ENCODE peak calls at places on chromosome 14, in eight cellular contexts. W, O, Z, P, L, E, U and F are unnamed samples.

GRCh38 chr14:80215756-80216581 is 4.7 kb upstream of the DIO2 start:
- DNase-seq in W (no peak), O (peak), Z (no peak), P (no peak), L (no peak), E (no peak), U (peak), F (no peak)

GRCh38 chr14:101917413-101918124 is 46.8 kb upstream of the DYNC1H1 start:
- DNase-seq in W (no peak), O (no peak), Z (no peak), P (no peak), L (no peak), E (no peak), U (no peak), F (no peak)

GRCh38 chr14:88568196-88568595 is 5.4 kb downstream of the ZC3H14 start:
- DNase-seq in W (no peak), O (no peak), Z (no peak), P (no peak), L (no peak), E (no peak), U (no peak), F (no peak)

GRCh38 chr14:74551431-74551830 is 57.9 kb downstream of the ISCA2 start:
- DNase-seq in W (no peak), O (no peak), Z (no peak), P (no peak), L (no peak), E (no peak), U (no peak), F (no peak)

GRCh38 chr14:50605776-50606175 is 45.8 kb downstream of the ATL1 start:
- DNase-seq in W (no peak), O (peak), Z (no peak), P (no peak), L (no peak), E (no peak), U (no peak), F (no peak)

GRCh38 chr14:83541147-83541546 is 1988.8 kb upstream of the FLRT2 start:
- DNase-seq in W (no peak), O (no peak), Z (no peak), P (no peak), L (no peak), E (no peak), U (no peak), F (no peak)

GRCh38 chr14:89425931-89426330 is 8.9 kb upstream of the FOXN3 start:
- DNase-seq in W (peak), O (peak), Z (no peak), P (peak), L (no peak), E (no peak), U (no peak), F (no peak)

GRCh38 chr14:36509056-36509917 is 10.7 kb downstream of the NKX2-1 start:
- DNase-seq in W (no peak), O (no peak), Z (no peak), P (no peak), L (no peak), E (no peak), U (no peak), F (no peak)

GRCh38 chr14:104229621-104230041 is 91.2 kb downstream of the KIF26A start:
- DNase-seq in W (no peak), O (no peak), Z (no peak), P (no peak), L (no peak), E (no peak), U (peak), F (no peak)

GRCh38 chr14:45085004-45085403 is 1.1 kb downstream of the PRPF39 start:
- DNase-seq in W (peak), O (peak), Z (no peak), P (no peak), L (no peak), E (no peak), U (no peak), F (no peak)

GRCh38 chr14:105525861-105526780 is at the start of gene TMEM121:
- DNase-seq in W (peak), O (no peak), Z (peak), P (no peak), L (no peak), E (no peak), U (no peak), F (peak)

GRCh38 chr14:30355431-30355913 is 203.5 kb upstream of the G2E3 start:
- DNase-seq in W (peak), O (no peak), Z (no peak), P (no peak), L (no peak), E (no peak), U (no peak), F (peak)

GRCh38 chr14:90017371-90017770 is 44.4 kb upstream of the KCNK13 start:
- DNase-seq in W (no peak), O (peak), Z (no peak), P (no peak), L (no peak), E (no peak), U (no peak), F (no peak)

GRCh38 chr14:78131201-78131600 is 39.0 kb upstream of the NRXN3 start:
- DNase-seq in W (no peak), O (no peak), Z (no peak), P (no peak), L (no peak), E (no peak), U (no peak), F (no peak)

GRCh38 chr14:65210118-65210826 is 108.0 kb upstream of the MAX start:
- DNase-seq in W (peak), O (peak), Z (no peak), P (no peak), L (no peak), E (no peak), U (no peak), F (no peak)

GRCh38 chr14:103871596-103872480 is 24.5 kb upstream of the PPP1R13B start:
- DNase-seq in W (peak), O (no peak), Z (no peak), P (no peak), L (peak), E (no peak), U (peak), F (peak)

GRCh38 chr14:72024043-72024407 is 91.8 kb downstream of the RGS6 start:
- DNase-seq in W (peak), O (peak), Z (no peak), P (no peak), L (peak), E (no peak), U (peak), F (peak)

GRCh38 chr14:49852351-49853157 is at the start of gene NEMF:
- DNase-seq in W (peak), O (peak), Z (peak), P (peak), L (peak), E (peak), U (peak), F (peak)

GRCh38 chr14:104709387-104710019 is 14.5 kb upstream of the ADSS1 start:
- DNase-seq in W (no peak), O (no peak), Z (no peak), P (no peak), L (no peak), E (no peak), U (no peak), F (no peak)

GRCh38 chr14:74437654-74438053 is 11.6 kb upstream of the SYNDIG1L start:
- DNase-seq in W (no peak), O (no peak), Z (no peak), P (no peak), L (no peak), E (no peak), U (no peak), F (no peak)

GRCh38 chr14:65073605-65074201 is 28.6 kb downstream of the MAX start:
- DNase-seq in W (no peak), O (no peak), Z (no peak), P (no peak), L (no peak), E (no peak), U (peak), F (no peak)

GRCh38 chr14:35927727-35928126 is 101.6 kb downstream of the BRMS1L start:
- DNase-seq in W (no peak), O (no peak), Z (no peak), P (no peak), L (no peak), E (no peak), U (no peak), F (no peak)

GRCh38 chr14:52960627-52961026 is 9.8 kb upstream of the FERMT2 start:
- DNase-seq in W (peak), O (no peak), Z (no peak), P (no peak), L (no peak), E (no peak), U (no peak), F (no peak)

GRCh38 chr14:93970967-93971634 is 5.3 kb downstream of the ASB2 start:
- DNase-seq in W (peak), O (no peak), Z (no peak), P (no peak), L (peak), E (no peak), U (peak), F (peak)

GRCh38 chr14:59870277-59871165 is at the start of gene RTN1:
- DNase-seq in W (peak), O (peak), Z (peak), P (no peak), L (no peak), E (peak), U (peak), F (peak)

GRCh38 chr14:92973798-92974372 is 50.9 kb downstream of the CHGA start:
- DNase-seq in W (no peak), O (peak), Z (no peak), P (no peak), L (no peak), E (no peak), U (no peak), F (no peak)

GRCh38 chr14:59154383-59154782 is 34.1 kb upstream of the DAAM1 start:
- DNase-seq in W (peak), O (no peak), Z (no peak), P (no peak), L (no peak), E (no peak), U (no peak), F (no peak)

GRCh38 chr14:39265032-39265431 is 31.3 kb downstream of the MIA2 start:
- DNase-seq in W (no peak), O (peak), Z (no peak), P (no peak), L (no peak), E (no peak), U (no peak), F (no peak)

GRCh38 chr14:72726444-72726843 is 167.5 kb downstream of the DPF3 start:
- DNase-seq in W (no peak), O (no peak), Z (no peak), P (no peak), L (no peak), E (no peak), U (no peak), F (no peak)

GRCh38 chr14:75156901-75157300 is 19.5 kb downstream of the TMED10 start:
- DNase-seq in W (no peak), O (no peak), Z (no peak), P (no peak), L (no peak), E (no peak), U (no peak), F (no peak)

GRCh38 chr14:94011795-94012194 is 14.3 kb upstream of the OTUB2 start:
- DNase-seq in W (peak), O (peak), Z (no peak), P (no peak), L (no peak), E (no peak), U (no peak), F (peak)

GRCh38 chr14:62734831-62735230 is 310.4 kb downstream of the KCNH5 start:
- DNase-seq in W (no peak), O (no peak), Z (no peak), P (no peak), L (no peak), E (no peak), U (no peak), F (no peak)

GRCh38 chr14:97687944-97688625 is 890.9 kb downstream of the VRK1 start:
- DNase-seq in W (no peak), O (no peak), Z (no peak), P (no peak), L (no peak), E (no peak), U (no peak), F (no peak)
- TF ChIP-seq CTCF in W (no peak), O (no peak), Z (no peak), P (no peak), L (no peak), E (no peak), U (no peak), F (no peak)

GRCh38 chr14:22047105-22047504 is 373.5 kb upstream of the OR4E1 start:
- DNase-seq in W (peak), O (no peak), Z (peak), P (no peak), L (no peak), E (no peak), U (no peak), F (peak)
- TF ChIP-seq CTCF in W (peak), O (no peak), Z (peak), P (no peak), L (peak), E (no peak), U (no peak), F (peak)

GRCh38 chr14:100709956-100710284 is 16.8 kb upstream of the DLK1 start:
- DNase-seq in W (no peak), O (no peak), Z (no peak), P (no peak), L (no peak), E (no peak), U (no peak), F (no peak)

GRCh38 chr14:100706860-100707259 is 19.8 kb upstream of the DLK1 start:
- DNase-seq in W (no peak), O (no peak), Z (no peak), P (no peak), L (no peak), E (no peak), U (no peak), F (no peak)

GRCh38 chr14:100710391-100711116 is 16.1 kb upstream of the DLK1 start:
- DNase-seq in W (no peak), O (no peak), Z (no peak), P (no peak), L (no peak), E (no peak), U (no peak), F (no peak)

GRCh38 chr14:100709252-100709955 is 17.3 kb upstream of the DLK1 start:
- DNase-seq in W (no peak), O (peak), Z (peak), P (no peak), L (no peak), E (no peak), U (no peak), F (peak)

GRCh38 chr14:100708349-100709217 is 18.1 kb upstream of the DLK1 start:
- DNase-seq in W (no peak), O (peak), Z (no peak), P (no peak), L (no peak), E (no peak), U (peak), F (no peak)
- TF ChIP-seq CTCF in W (no peak), O (no peak), Z (no peak), P (no peak), L (no peak), E (no peak), U (no peak), F (no peak)

GRCh38 chr14:34374998-34375740 is 86.9 kb downstream of the SPTSSA start:
- DNase-seq in W (no peak), O (no peak), Z (no peak), P (no peak), L (no peak), E (no peak), U (no peak), F (no peak)

GRCh38 chr14:34376868-34377267 is 85.2 kb downstream of the SPTSSA start:
- DNase-seq in W (no peak), O (no peak), Z (no peak), P (no peak), L (no peak), E (no peak), U (no peak), F (no peak)

GRCh38 chr14:34379809-34380147 is 82.3 kb downstream of the SPTSSA start:
- DNase-seq in W (no peak), O (no peak), Z (no peak), P (no peak), L (no peak), E (no peak), U (no peak), F (no peak)

GRCh38 chr14:34380446-34380845 is 81.6 kb downstream of the SPTSSA start:
- DNase-seq in W (no peak), O (no peak), Z (no peak), P (no peak), L (no peak), E (no peak), U (no peak), F (no peak)
- TF ChIP-seq CTCF in W (no peak), O (no peak), Z (no peak), P (no peak), L (no peak), E (no peak), U (no peak), F (no peak)

GRCh38 chr14:63853831-63854293 is 1.1 kb downstream of the SYNE2 start:
- DNase-seq in W (peak), O (peak), Z (peak), P (no peak), L (peak), E (no peak), U (peak), F (peak)
- TF ChIP-seq CTCF in W (no peak), O (no peak), Z (no peak), P (no peak), L (no peak), E (no peak), U (no peak), F (no peak)

GRCh38 chr14:86221000-86221399 is 691.1 kb downstream of the FLRT2 start:
- DNase-seq in W (no peak), O (no peak), Z (no peak), P (no peak), L (no peak), E (no peak), U (no peak), F (no peak)

GRCh38 chr14:86221755-86222154 is 691.8 kb downstream of the FLRT2 start:
- DNase-seq in W (no peak), O (no peak), Z (no peak), P (no peak), L (no peak), E (no peak), U (no peak), F (no peak)

GRCh38 chr14:86217523-86217922 is 687.6 kb downstream of the FLRT2 start:
- DNase-seq in W (no peak), O (no peak), Z (no peak), P (no peak), L (no peak), E (no peak), U (no peak), F (no peak)
- TF ChIP-seq CTCF in W (no peak), O (no peak), Z (no peak), P (no peak), L (no peak), E (no peak), U (no peak), F (no peak)

DNA sequence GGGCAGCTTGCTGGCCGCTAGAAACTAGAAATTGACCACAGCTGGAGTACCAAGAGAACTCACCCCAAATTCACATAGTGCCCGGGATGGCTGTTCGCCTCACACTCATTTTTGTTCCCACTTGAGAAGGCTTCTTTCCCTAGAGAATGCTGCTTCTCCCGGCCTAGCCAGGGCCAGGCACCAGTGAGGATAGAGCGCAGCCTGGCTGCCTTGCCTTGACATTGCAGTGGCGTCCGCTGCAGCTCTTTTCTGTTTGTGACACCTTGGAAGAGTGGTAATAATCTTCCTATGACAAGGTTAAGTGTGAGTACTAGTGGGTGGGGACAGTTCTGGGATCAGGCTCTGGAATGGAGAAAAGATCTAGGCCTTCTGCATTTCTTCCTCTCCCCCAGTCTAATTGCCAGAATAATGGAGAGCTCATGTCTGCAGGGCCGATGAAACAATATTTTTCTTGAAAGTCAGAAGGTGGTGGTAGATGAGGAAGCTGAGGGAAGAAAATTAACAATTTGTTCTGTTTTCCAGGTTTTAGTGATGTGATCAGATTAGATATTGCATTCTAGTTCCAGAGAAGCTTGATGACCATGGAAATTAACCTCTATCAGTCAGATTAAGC is 3.7 kb downstream of the TMEM253 start:
- DNase-seq in W (peak), O (peak), Z (peak), P (no peak), L (peak), E (peak), U (peak), F (peak)
- TF ChIP-seq CTCF in W (peak), O (peak), Z (peak), P (no peak), L (peak), E (peak), U (no peak), F (peak)